ENCODE peak calls at places on chromosome 16, in five cellular contexts. P is thyroid gland, L is cardiac muscle cell, F is mucosa of descending colon, K is adrenal gland. H is an unnamed sample. For H3K9me3 and H3K36me3, the result is how much of the 10 kb centered on the place peaks cover.

GRCh38 chr16:80938928-80939260 is 67.8 kb downstream of the CMC2 start:
- DNase-seq in P (no peak), L (no peak), F (no peak), K (no peak), H (no peak)

GRCh38 chr16:85645021-85645589 is 32.0 kb downstream of the GSE1 start:
- DNase-seq in P (no peak), L (no peak), F (peak), K (no peak), H (no peak)

GRCh38 chr16:81694494-81695285 is 84.4 kb upstream of the PLCG2 start:
- DNase-seq in P (peak), L (no peak), F (no peak), K (no peak), H (peak)

GRCh38 chr16:27267037-27267677 is 1.4 kb downstream of the NSMCE1 start:
- DNase-seq in P (no peak), L (no peak), F (no peak), K (no peak), H (no peak)

GRCh38 chr16:84950906-84951305 is 60.4 kb downstream of the ZDHHC7 start:
- DNase-seq in P (no peak), L (no peak), F (no peak), K (peak), H (no peak)

GRCh38 chr16:9344508-9344907 is 253.1 kb downstream of the HAPSTR1 start:
- DNase-seq in P (no peak), L (no peak), F (no peak), K (no peak), H (no peak)

GRCh38 chr16:65119905-65120341 is 1.9 kb downstream of the CDH11 start:
- DNase-seq in P (no peak), L (peak), F (no peak), K (no peak), H (no peak)

GRCh38 chr16:82967424-82967823 is 340.7 kb downstream of the CDH13 start:
- DNase-seq in P (no peak), L (no peak), F (no peak), K (no peak), H (no peak)

GRCh38 chr16:66287916-66288315 is 78.6 kb upstream of the CDH5 start:
- DNase-seq in P (no peak), L (no peak), F (no peak), K (no peak), H (no peak)

GRCh38 chr16:24013733-24014645 is 178.2 kb downstream of the PRKCB start:
- DNase-seq in P (no peak), L (no peak), F (peak), K (no peak), H (no peak)

DNA sequence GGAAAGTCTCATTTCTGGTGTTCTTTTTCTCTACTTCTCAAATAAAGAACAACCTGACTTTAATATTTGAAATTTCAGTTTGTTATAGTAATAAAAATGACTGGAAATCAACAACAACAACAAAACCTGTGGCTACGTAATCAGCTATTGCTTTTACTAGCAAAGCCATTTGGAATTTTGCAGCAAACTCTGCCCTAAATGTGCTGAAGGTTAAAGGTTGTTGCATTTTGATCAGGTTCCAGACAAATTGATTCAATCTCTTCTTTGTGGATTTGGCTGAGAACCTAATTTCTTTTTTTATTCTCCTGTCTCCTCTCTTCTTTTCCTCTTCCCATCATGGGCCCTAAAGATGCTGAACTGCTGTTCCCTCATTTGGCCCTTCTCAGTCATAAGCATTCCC is 795.0 kb upstream of the CDH8 start:
- DNase-seq in P (no peak), L (no peak), F (no peak), K (no peak), H (no peak)
- H3K9me3 ChIP-seq in P (under half), L (under half), F (under half), K (under half), H (under half)

GRCh38 chr16:30996324-30996999 is 11.5 kb downstream of the HSD3B7 start:
- DNase-seq in P (no peak), L (no peak), F (peak), K (no peak), H (no peak)
- H3K4me3 ChIP-seq in P (no peak), L (peak), F (no peak), K (peak), H (peak)

DNA sequence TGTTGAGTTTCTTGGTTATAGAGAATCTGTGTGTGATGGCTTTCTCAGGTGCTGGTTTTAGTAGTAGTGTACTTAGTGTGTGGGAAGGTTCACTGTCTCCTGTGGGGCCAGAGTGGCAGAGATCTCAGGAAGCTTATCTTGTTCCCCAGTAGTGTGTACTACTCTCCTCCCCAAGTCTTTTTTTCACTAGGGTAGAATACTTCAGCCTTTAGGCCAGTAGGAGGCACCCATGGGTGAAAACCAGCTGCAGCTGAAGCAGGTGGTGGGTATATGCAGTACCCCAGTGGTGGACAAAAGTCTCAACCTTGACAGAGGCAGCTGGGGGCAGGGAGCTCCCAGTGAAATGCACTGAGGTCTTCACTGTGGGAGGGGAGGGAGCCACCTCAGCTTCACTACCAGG is 109.9 kb downstream of the PHKB start:
- DNase-seq in P (no peak), L (no peak), F (no peak), K (no peak), H (no peak)
- H3K36me3 ChIP-seq in P (under half), L (under half), F (under half), K (under half), H (under half)

DNA sequence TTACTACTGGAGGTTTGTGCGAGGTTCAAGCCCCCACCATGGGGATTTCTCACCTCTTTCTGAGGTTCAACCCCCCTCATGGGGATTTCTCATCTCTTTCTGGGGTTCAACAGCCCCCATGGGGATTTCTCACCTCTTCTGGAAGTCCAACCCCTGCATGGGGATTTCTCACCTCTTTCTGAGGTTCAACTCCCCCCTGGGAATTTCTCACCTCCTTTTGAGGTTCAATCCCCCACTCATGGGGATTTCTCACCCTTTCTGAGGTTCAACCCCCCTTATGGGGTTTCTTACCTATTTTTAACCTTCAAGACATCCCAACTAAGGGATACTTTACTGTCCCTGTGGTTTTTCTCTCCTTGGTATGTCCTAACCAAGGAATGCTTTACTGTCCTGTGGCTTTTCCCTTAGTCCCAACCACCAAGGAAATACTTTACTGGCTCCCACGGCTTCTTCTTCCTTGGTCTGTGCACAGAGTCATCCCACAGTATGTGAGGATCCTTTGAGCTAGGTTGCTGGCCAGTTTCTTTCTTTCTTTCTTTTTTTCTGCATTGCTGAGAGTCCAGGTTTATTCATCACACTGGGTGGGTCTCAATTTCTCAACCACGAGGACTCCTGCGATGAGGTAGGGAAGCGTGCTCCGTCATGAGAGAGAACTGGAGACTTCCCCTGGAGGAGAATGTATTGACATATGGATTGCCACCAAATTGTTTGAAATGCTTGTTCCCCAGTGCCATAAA is 2140.2 kb downstream of the TP53TG3F start:
- DNase-seq in P (no peak), L (no peak), F (no peak), K (no peak), H (no peak)
- H3K9me3 ChIP-seq in P (under half), L (under half), F (under half), K (under half), H (under half)

GRCh38 chr16:75323198-75323597 is 71.8 kb upstream of the BCAR1 start:
- DNase-seq in P (no peak), L (no peak), F (no peak), K (no peak), H (no peak)
- H3K4me3 ChIP-seq in P (no peak), L (no peak), F (no peak), K (no peak), H (no peak)

GRCh38 chr16:3304370-3304769 is 860 bp downstream of the TIGD7 start:
- DNase-seq in P (no peak), L (no peak), F (no peak), K (no peak), H (no peak)
- H3K36me3 ChIP-seq in P (under half), L (under half), F (under half), K (under half), H (under half)

GRCh38 chr16:50196736-50197135 is 43.6 kb downstream of the TENT4B start:
- DNase-seq in P (no peak), L (no peak), F (no peak), K (no peak), H (no peak)
- H3K9me3 ChIP-seq in P (under half), L (under half), F (under half), K (under half), H (under half)

DNA sequence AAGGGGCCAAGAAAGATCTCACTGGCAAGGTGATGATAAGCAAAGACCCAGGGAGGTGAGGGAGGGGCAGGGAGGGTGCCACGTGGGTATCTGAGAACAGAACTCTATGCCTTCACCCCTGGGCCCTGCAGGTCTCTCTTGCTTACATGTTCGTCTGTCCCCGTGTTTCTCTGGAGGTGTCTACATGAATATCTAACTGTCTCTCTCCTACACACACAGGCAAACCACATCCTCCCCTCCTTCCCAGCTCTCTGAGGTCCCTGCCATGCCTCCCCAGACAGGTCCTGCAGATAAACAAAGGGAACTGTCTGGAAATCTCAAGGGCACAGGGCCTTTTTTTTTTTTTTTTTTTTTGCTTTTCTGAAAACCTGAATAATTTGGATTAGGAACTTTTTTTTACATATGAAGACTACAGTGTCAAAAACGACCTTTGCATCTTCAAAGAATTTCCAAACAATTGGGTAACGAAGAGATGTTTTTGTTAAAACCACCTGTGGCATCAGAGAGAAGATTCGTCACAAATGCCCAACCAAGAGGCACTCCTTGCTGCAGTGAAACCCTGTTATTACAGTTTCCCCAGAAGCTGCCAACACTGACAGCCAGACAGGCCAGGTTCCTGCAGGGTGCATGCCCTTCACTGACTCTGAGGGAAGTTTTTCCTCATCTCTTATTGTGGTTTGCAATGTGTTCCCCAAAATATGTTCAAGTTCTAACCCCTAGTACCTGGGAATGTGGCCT is 17.8 kb downstream of the PLLP start:
- DNase-seq in P (peak), L (no peak), F (no peak), K (no peak), H (no peak)
- H3K4me3 ChIP-seq in P (no peak), L (no peak), F (no peak), K (no peak), H (no peak)

DNA sequence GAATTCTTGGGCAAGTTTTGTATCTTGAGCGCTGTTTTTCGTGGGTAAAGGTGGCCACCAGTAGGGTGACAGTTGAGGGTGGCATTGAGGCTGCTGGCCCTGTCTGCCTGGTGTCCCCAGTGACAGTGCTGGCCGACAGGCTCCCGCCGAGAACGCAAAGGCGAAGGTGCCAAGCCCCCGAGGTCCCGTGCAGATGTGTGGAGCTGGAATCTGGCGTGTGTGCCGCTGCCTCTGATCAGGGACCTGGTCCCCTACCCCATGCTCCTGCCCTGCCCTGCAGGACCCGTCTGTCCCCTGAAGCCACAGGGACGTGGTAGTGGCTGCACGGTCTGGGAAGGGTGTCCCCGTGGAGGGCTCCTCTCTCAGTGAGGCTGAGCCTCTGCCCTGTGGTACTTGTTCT is 3.5 kb downstream of the UBE2I start:
- DNase-seq in P (no peak), L (no peak), F (peak), K (no peak), H (no peak)
- H3K36me3 ChIP-seq in P (under half), L (under half), F (under half), K (under half), H (under half)